ENCODE peak calls at places on chromosomes 4 and X, in five cellular contexts. V is glutamatergic neuron, Y is coronary artery, K is heart right ventricle, P is activated B cell treated with CpG ODN at 0.5 μM for 24 hours. A is an unnamed sample.

GRCh38 chr4:15232725-15233597 is 194.9 kb upstream of the C1QTNF7 start:
- DNase-seq in V (no peak), Y (no peak), K (no peak), P (no peak), A (no peak)

GRCh38 chr4:165814256-165815010 is 58.6 kb upstream of the TLL1 start:
- DNase-seq in V (no peak), Y (no peak), K (no peak), P (no peak), A (no peak)

GRCh38 chr4:15912961-15913630 is 25.4 kb downstream of the FGFBP1 start:
- DNase-seq in V (no peak), Y (no peak), K (no peak), P (no peak), A (no peak)

GRCh38 chr4:71074452-71075299 is 81.2 kb downstream of the DCK start:
- DNase-seq in V (no peak), Y (no peak), K (no peak), P (no peak), A (no peak)

GRCh38 chr4:48375651-48376291 is 34.4 kb downstream of the SLAIN2 start:
- DNase-seq in V (no peak), Y (no peak), K (no peak), P (no peak), A (no peak)

GRCh38 chrX:79325263-79325958 is 41.7 kb downstream of the ITM2A start:
- DNase-seq in V (no peak), Y (no peak), K (no peak), P (no peak), A (no peak)

GRCh38 chrX:66064261-66064660 is 24.4 kb upstream of the VSIG4 start:
- DNase-seq in V (no peak), Y (no peak), K (no peak), P (no peak), A (no peak)

GRCh38 chrX:51742586-51742985 is 656 bp upstream of the GSPT2 start:
- DNase-seq in V (no peak), Y (no peak), K (no peak), P (no peak), A (no peak)

GRCh38 chrX:66408507-66408906 is 230.4 kb downstream of the EDA2R start:
- DNase-seq in V (no peak), Y (no peak), K (no peak), P (no peak), A (no peak)

GRCh38 chr4:169132561-169133305 is 122.7 kb upstream of the CBR4 start:
- DNase-seq in V (no peak), Y (no peak), K (no peak), P (no peak), A (no peak)

GRCh38 chrX:111519215-111519614 is 7.8 kb downstream of the SERTM2 start:
- DNase-seq in V (no peak), Y (no peak), K (no peak), P (no peak), A (no peak)

GRCh38 chrX:128992107-128992971 is 531.0 kb downstream of the SMARCA1 start:
- DNase-seq in V (no peak), Y (no peak), K (no peak), P (no peak), A (no peak)

GRCh38 chr4:102139932-102140331 is 205.3 kb downstream of the SLC39A8 start:
- DNase-seq in V (no peak), Y (no peak), K (no peak), P (no peak), A (no peak)

GRCh38 chrX:72347366-72347765 is 41.7 kb upstream of the CITED1 start:
- DNase-seq in V (no peak), Y (no peak), K (no peak), P (no peak), A (no peak)

DNA sequence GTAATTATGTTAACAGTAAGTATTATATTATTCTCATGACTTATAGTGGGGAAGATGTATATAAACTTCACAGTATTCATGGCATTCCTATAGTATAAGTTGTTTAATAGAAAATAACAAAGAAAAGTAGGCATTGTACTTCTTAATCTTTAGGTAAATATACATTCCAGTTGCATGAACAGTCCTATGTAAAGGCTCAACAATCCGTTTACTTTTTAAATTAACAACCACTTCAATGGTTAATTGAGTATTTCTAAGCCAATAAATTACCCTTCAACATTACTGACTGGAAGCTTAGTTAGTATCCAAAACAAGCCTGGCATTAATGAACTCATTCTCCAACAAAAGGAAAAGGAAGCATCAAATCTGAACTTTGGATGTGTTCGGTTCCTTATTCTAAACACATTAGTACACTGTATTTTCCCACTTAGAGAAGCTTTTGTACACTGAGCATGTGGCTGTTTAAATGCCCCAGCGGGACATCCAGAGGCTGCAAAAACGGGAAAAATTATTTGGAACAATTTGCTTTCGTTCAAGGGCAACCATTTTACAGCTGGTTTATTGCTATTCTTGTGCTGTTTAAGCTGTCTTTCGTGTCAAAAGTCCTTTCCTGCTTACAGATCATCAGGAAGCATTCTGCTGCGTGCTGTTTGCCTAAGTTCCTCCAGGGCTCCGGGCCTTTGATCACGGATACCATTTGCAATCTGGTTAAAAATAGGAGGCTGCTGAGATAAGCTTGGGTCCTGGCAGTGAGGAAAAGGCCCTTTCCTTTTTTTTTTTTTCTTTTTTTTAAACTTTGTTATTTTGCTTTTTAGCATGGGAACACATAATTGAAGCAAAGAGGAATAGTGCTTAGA is 460.3 kb downstream of the SPRY1 start:
- DNase-seq in V (peak), Y (no peak), K (peak), P (no peak), A (no peak)
- TF ChIP-seq CTCF in V (no peak), Y (no peak), K (no peak), P (no peak), A (no peak)

GRCh38 chrX:108297290-108297689 is 140.9 kb downstream of the COL4A6 start:
- DNase-seq in V (no peak), Y (no peak), K (no peak), P (no peak), A (no peak)
- TF ChIP-seq CTCF in V (no peak), Y (no peak), K (no peak), P (no peak), A (no peak)

GRCh38 chrX:39440734-39441305 is 639.6 kb downstream of the MID1IP1 start:
- DNase-seq in V (no peak), Y (no peak), K (no peak), P (no peak), A (no peak)
- TF ChIP-seq CTCF in V (no peak), Y (no peak), K (no peak), P (no peak), A (no peak)

DNA sequence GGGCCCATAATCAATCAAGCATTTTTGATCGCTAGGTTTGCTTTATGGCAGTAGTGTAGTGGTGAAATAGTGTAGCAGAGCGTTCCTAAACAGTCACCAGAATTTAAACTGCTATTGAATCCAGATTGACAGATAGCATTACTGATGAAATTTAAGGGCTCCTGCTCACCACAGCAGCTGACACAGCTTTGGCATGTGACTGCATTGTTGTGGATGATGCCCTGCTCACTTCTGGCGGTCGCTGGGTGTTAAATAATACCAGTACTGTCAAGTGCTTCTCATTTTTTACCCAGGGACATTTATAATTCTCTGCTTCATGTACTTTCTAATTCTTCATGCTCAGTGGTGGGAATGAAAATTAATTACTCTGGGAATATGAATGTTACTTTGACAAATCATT is 102.0 kb upstream of the ARHGAP24 start:
- DNase-seq in V (no peak), Y (no peak), K (no peak), P (no peak), A (no peak)
- TF ChIP-seq CTCF in V (no peak), Y (no peak), K (no peak), P (no peak), A (no peak)

GRCh38 chr4:28350485-28350884 is 1489.8 kb downstream of the STIM2 start:
- DNase-seq in V (no peak), Y (no peak), K (no peak), P (no peak), A (no peak)

GRCh38 chr4:28354874-28355273 is 1494.2 kb downstream of the STIM2 start:
- DNase-seq in V (no peak), Y (no peak), K (no peak), P (no peak), A (no peak)

GRCh38 chr4:28351826-28352225 is 1491.2 kb downstream of the STIM2 start:
- DNase-seq in V (no peak), Y (no peak), K (no peak), P (no peak), A (no peak)
- TF ChIP-seq CTCF in V (no peak), Y (no peak), K (no peak), P (no peak), A (no peak)